ENCODE peak calls at places on chromosomes 3 and 15, in eight cellular contexts. J, M, O, N, U, R, L and S are unnamed samples.

GRCh38 chr15:51830279-51830806 is 890 bp downstream of the TMOD3 start:
- DNase-seq in J (no peak), M (no peak), O (peak; percentile 36), N (no peak), U (no peak), R (no peak), L (no peak), S (no peak)

GRCh38 chr3:15007681-15008141 is 57.4 kb downstream of the MRPS25 start:
- DNase-seq in J (no peak), M (peak; percentile 85), O (peak; percentile 16), N (no peak), U (no peak), R (no peak), L (peak; percentile 69), S (peak; percentile 57)

GRCh38 chr3:46714728-46715506 is 2.8 kb downstream of the PRSS50 start:
- DNase-seq in J (no peak), M (no peak), O (no peak), N (no peak), U (peak; percentile 28), R (no peak), L (no peak), S (no peak)

GRCh38 chr3:150920236-150920635 is 15.0 kb upstream of the MINDY4B start:
- DNase-seq in J (no peak), M (no peak), O (peak; percentile 35), N (no peak), U (no peak), R (no peak), L (no peak), S (no peak)

GRCh38 chr15:87827126-87827525 is 429.4 kb downstream of the NTRK3 start:
- DNase-seq in J (no peak), M (no peak), O (peak; percentile 19), N (no peak), U (no peak), R (no peak), L (no peak), S (no peak)

GRCh38 chr3:171443211-171443957 is 16.8 kb downstream of the TNIK start:
- DNase-seq in J (no peak), M (no peak), O (no peak), N (no peak), U (no peak), R (no peak), L (no peak), S (no peak)

GRCh38 chr15:69132935-69133861 is 27.2 kb upstream of the GLCE start:
- DNase-seq in J (no peak), M (no peak), O (peak; percentile 51), N (no peak), U (no peak), R (no peak), L (no peak), S (peak; percentile 66)

GRCh38 chr3:172782235-172782634 is 31.7 kb downstream of the ECT2 start:
- DNase-seq in J (no peak), M (no peak), O (no peak), N (no peak), U (no peak), R (no peak), L (no peak), S (no peak)

GRCh38 chr3:99713440-99713839 is 75.0 kb downstream of the COL8A1 start:
- DNase-seq in J (no peak), M (no peak), O (no peak), N (no peak), U (no peak), R (no peak), L (no peak), S (no peak)

GRCh38 chr15:39920510-39921273 is 626 bp upstream of the GPR176 start:
- DNase-seq in J (peak; percentile 41), M (peak; percentile 25), O (peak; percentile 80), N (no peak), U (peak; percentile 81), R (peak; percentile 88), L (no peak), S (peak; percentile 61)

GRCh38 chr3:33884204-33884561 is 85.8 kb downstream of the PDCD6IP start:
- DNase-seq in J (no peak), M (no peak), O (peak; percentile 24), N (no peak), U (no peak), R (no peak), L (no peak), S (no peak)
- TF ChIP-seq CTCF in J (no peak), M (peak; percentile 49), O (peak; percentile 27), N (no peak), U (no peak), R (no peak), L (peak; percentile 60), S (no peak)

DNA sequence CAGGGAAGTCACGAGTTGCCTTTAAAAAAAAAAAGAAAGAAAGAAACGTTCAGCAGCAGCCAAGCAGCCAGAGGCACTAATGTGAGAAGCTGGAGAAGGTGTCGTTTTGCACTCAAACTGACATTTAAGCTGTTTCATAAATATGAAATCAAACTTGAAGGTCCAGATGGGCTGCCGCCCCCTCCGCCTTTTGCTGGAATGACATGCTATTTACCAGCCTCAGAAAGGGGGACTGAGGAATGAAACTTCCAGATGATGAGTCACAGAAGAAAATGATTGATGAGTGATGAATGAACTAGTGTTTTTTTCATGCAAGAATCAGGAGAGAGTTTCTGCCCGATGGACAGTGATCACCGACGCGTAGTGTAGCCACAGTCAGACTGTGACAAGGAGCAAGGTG is 396.8 kb downstream of the IGSF11 start:
- DNase-seq in J (no peak), M (no peak), O (peak; percentile 25), N (no peak), U (no peak), R (no peak), L (no peak), S (no peak)
- TF ChIP-seq CTCF in J (no peak), M (no peak), O (no peak), N (no peak), U (no peak), R (no peak), L (no peak), S (no peak)

GRCh38 chr3:10835406-10835805 is 19.4 kb downstream of the SLC6A11 start:
- DNase-seq in J (no peak), M (no peak), O (no peak), N (no peak), U (peak; percentile 38), R (no peak), L (no peak), S (no peak)
- TF ChIP-seq CTCF in J (no peak), M (no peak), O (peak; percentile 36), N (no peak), U (no peak), R (no peak), L (no peak), S (no peak)

GRCh38 chr3:50255251-50255615 is 13.7 kb upstream of the SEMA3B start:
- DNase-seq in J (no peak), M (no peak), O (no peak), N (no peak), U (no peak), R (no peak), L (no peak), S (no peak)

GRCh38 chr3:50257990-50258389 is 11.0 kb upstream of the SEMA3B start:
- DNase-seq in J (no peak), M (no peak), O (no peak), N (no peak), U (no peak), R (no peak), L (no peak), S (no peak)

GRCh38 chr3:50259432-50260026 is 9.4 kb upstream of the SEMA3B start:
- DNase-seq in J (no peak), M (no peak), O (no peak), N (no peak), U (no peak), R (no peak), L (no peak), S (no peak)

GRCh38 chr3:50258979-50259378 is 10.0 kb upstream of the SEMA3B start:
- DNase-seq in J (no peak), M (no peak), O (no peak), N (no peak), U (no peak), R (no peak), L (no peak), S (no peak)

DNA sequence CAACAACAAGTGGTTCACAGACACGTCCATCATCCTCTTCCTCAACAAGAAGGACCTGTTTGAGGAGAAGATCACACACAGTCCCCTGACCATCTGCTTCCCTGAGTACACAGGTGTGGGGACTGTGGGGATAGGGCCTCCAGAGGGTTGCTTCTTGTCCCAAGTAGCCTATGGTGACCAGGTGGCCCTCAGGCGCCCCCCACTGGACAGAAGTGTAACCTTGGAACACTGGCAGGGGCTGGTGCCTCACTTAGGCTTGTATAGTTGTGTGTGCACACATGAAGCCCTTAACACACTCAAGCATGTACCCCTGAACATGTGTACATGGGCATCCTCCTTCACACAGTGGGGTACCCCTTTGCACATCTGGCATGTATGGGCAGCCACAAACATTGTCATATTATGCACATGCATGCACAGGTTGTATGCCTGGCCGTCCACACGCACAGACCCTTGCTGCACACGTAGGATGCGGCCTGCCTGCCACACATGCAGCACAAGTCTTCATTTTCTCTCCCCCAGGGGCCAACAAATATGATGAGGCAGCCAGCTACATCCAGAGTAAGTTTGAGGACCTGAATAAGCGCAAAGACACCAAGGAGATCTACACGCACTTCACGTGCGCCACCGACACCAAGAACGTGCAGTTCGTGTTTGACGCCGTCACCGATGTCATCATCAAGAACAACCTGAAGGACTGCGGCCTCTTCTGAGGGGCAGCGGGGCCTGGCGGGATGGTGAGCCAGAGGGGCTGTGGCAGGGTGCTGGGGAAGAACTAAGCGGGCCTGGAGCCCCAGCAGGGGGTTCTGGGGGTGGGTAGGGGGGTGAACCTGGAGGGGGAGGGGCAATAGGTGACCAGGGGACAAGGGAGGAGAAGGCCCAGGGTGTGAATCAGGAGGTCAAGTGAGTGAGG is 11.7 kb upstream of the SEMA3B start:
- DNase-seq in J (no peak), M (no peak), O (peak; percentile 67), N (no peak), U (no peak), R (no peak), L (no peak), S (no peak)
- TF ChIP-seq CTCF in J (peak; percentile 65), M (peak; percentile 66), O (peak; percentile 89), N (peak; percentile 45), U (no peak), R (no peak), L (peak; percentile 64), S (peak; percentile 19)